ENCODE peak calls at places on chromosomes 16 and 17, in nine cellular contexts. P is CD4-positive, alpha-beta memory T cell; W is CD8-positive, alpha-beta T cell; J is prostate gland; O is A673; A is GM23338; L is right atrium auricular region; Q is upper lobe of right lung; V is left ventricle myocardium inferior. R is an unnamed sample.
A peak's percentile ranks its signal among the peaks of the same experiment; 100 is the strongest.

GRCh38 chr17:65547253-65547670 is 14.2 kb downstream of the AXIN2 start:
- DNase-seq in P (peak; percentile 31), V (no peak), L (no peak), A (no peak), Q (no peak), J (peak; percentile 39), W (no peak), O (no peak), R (no peak)

GRCh38 chr17:82031303-82031884 is at the start of gene RAC3:
- DNase-seq in J (no peak), O (peak; percentile 70), Q (no peak), W (no peak), V (no peak), P (no peak), A (peak; percentile 68), L (no peak), R (no peak)

GRCh38 chr16:87499189-87499486 is 6.3 kb upstream of the ZCCHC14 start:
- DNase-seq in P (no peak), W (no peak), Q (no peak), L (no peak), J (no peak), V (no peak), O (no peak), A (no peak), R (peak; percentile 54)

GRCh38 chr16:14146445-14146844 is 75.3 kb downstream of the MRTFB start:
- DNase-seq in L (no peak), W (no peak), O (no peak), P (no peak), Q (no peak), V (no peak), A (no peak), J (no peak), R (no peak)

GRCh38 chr16:72983241-72983640 is 64.7 kb downstream of the ZFHX3 start:
- DNase-seq in L (no peak), P (no peak), A (no peak), O (no peak), Q (no peak), J (no peak), V (no peak), W (no peak), R (no peak)

GRCh38 chr16:66103245-66103644 is 263.2 kb upstream of the CDH5 start:
- DNase-seq in L (no peak), Q (no peak), A (no peak), V (no peak), J (no peak), O (peak; percentile 53), P (no peak), W (no peak), R (no peak)

GRCh38 chr16:55047903-55048497 is 117.3 kb downstream of the IRX5 start:
- DNase-seq in W (no peak), Q (no peak), L (no peak), O (no peak), J (no peak), V (no peak), A (no peak), P (no peak), R (no peak)

GRCh38 chr16:28553776-28554633 is at the start of gene SGF29:
- DNase-seq in V (peak; percentile 92), W (peak; percentile 87), L (peak; percentile 95), O (peak; percentile 94), A (peak; percentile 90), P (peak; percentile 96), J (peak; percentile 89), Q (peak; percentile 95), R (peak; percentile 49)

GRCh38 chr16:31460582-31461002 is 1.3 kb downstream of the ARMC5 start:
- DNase-seq in Q (peak; percentile 37), L (no peak), J (no peak), A (peak; percentile 78), P (peak; percentile 47), W (no peak), V (no peak), O (peak; percentile 64), R (no peak)

GRCh38 chr16:3857189-3858013 is 23.1 kb downstream of the CREBBP start:
- DNase-seq in Q (no peak), V (no peak), O (peak; percentile 65), L (peak; percentile 75), P (no peak), J (no peak), W (no peak), A (no peak), R (no peak)

GRCh38 chr16:75389096-75389692 is 44.1 kb downstream of the CFDP1 start:
- DNase-seq in A (no peak), O (no peak), L (no peak), J (no peak), W (no peak), Q (no peak), P (no peak), V (no peak), R (no peak)

GRCh38 chr16:31064882-31065461 is 9.1 kb downstream of the ZNF668 start:
- DNase-seq in V (peak; percentile 68), Q (no peak), P (no peak), O (peak; percentile 91), A (no peak), J (no peak), L (peak; percentile 88), W (no peak), R (no peak)

GRCh38 chr17:9886141-9886930 is 18.7 kb downstream of the RCVRN start:
- DNase-seq in O (no peak), P (no peak), A (no peak), L (no peak), J (no peak), Q (no peak), W (no peak), V (no peak), R (no peak)

GRCh38 chr17:33012522-33013033 is 20.9 kb downstream of the SPACA3 start:
- DNase-seq in L (peak; percentile 44), P (no peak), J (no peak), Q (no peak), W (no peak), O (no peak), V (no peak), A (no peak), R (peak; percentile 62)
- H3K36me3 ChIP-seq in L (no peaks in the 10 kb centered on the region), P (no peaks in the 10 kb centered on the region), J (no peaks in the 10 kb centered on the region), Q (no peaks in the 10 kb centered on the region), W (no peaks in the 10 kb centered on the region), O (no peaks in the 10 kb centered on the region), V (no peaks in the 10 kb centered on the region), A (no peaks in the 10 kb centered on the region), R (no peaks in the 10 kb centered on the region)

DNA sequence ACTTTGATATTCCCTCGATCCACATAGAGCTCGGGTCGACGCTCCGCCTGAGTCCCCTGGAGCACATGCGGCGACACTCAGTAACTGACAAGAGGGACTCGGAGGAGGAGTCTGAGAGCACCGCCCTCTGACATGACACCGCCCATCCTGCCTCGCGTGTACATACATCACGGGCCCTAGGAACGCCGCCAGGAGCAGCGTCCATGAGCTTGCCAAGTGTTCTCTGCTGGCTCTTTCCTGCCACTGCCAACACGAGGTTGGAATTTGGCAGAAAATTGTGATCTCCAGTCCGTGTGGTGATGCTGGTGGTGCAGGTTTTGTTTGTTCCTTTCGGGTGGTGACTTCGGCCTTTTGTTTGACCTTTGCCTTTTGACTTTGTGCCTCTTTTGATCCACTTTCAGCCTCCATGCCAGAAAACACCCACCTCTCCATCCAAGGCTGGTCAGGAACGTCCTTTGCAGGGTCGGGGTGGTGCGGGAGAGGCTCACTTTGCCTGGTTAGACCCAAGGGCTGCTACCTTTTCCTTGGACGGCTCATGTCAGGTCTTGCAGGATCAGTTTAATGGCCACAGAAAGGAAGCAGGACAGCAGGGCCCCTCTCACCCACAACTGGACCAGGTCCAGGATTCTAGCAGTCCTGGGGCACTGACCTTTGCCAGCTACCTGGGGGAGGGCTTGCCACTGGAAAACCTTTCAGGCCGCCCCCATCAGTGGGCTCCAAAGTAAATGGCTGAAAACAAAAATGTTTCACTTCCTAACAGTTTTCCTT is 27.6 kb downstream of the ELAC2 start:
- DNase-seq in V (peak; percentile 79), W (no peak), A (peak; percentile 38), J (no peak), O (no peak), Q (no peak), P (no peak), L (no peak), R (no peak)
- H3K36me3 ChIP-seq in V (peaks cover 44% of the 10 kb centered on the region), W (peaks cover 39% of the 10 kb centered on the region), A (peaks cover 35% of the 10 kb centered on the region), J (peaks cover 5% of the 10 kb centered on the region), O (peaks cover 22% of the 10 kb centered on the region), Q (peaks cover 49% of the 10 kb centered on the region), P (peaks cover 40% of the 10 kb centered on the region), L (peaks cover 48% of the 10 kb centered on the region), R (peaks cover 6% of the 10 kb centered on the region)

GRCh38 chr16:15639061-15639568 is 3.8 kb downstream of the MARF1 start:
- DNase-seq in O (no peak), J (no peak), A (no peak), L (no peak), Q (no peak), P (peak; percentile 17), V (no peak), W (no peak), R (no peak)
- H3K36me3 ChIP-seq in O (peaks cover 50% of the 10 kb centered on the region), J (peaks cover 10% of the 10 kb centered on the region), A (peaks cover 30% of the 10 kb centered on the region), L (peaks cover 49% of the 10 kb centered on the region), Q (peaks cover 51% of the 10 kb centered on the region), P (peaks cover 27% of the 10 kb centered on the region), V (peaks cover 51% of the 10 kb centered on the region), W (peaks cover 27% of the 10 kb centered on the region), R (peaks cover 3% of the 10 kb centered on the region)

GRCh38 chr17:16007439-16007838 is 7.8 kb downstream of the TTC19 start:
- DNase-seq in V (no peak), W (no peak), P (no peak), J (no peak), Q (no peak), L (no peak), A (no peak), O (no peak), R (no peak)
- H3K36me3 ChIP-seq in V (peaks cover 92% of the 10 kb centered on the region), W (peaks cover 65% of the 10 kb centered on the region), P (peaks cover 52% of the 10 kb centered on the region), J (no peaks in the 10 kb centered on the region), Q (peaks cover 81% of the 10 kb centered on the region), L (peaks cover 79% of the 10 kb centered on the region), A (peaks cover 69% of the 10 kb centered on the region), O (peaks cover 71% of the 10 kb centered on the region), R (peaks cover 4% of the 10 kb centered on the region)

GRCh38 chr16:67935096-67935401 is 1.6 kb downstream of the PSMB10 start:
- DNase-seq in A (peak; percentile 33), Q (no peak), P (no peak), J (no peak), V (no peak), O (no peak), L (no peak), W (no peak), R (no peak)
- H3K36me3 ChIP-seq in A (no peaks in the 10 kb centered on the region), Q (peaks cover 24% of the 10 kb centered on the region), P (peaks cover 36% of the 10 kb centered on the region), J (no peaks in the 10 kb centered on the region), V (peaks cover 21% of the 10 kb centered on the region), O (peaks cover 3% of the 10 kb centered on the region), L (peaks cover 11% of the 10 kb centered on the region), W (peaks cover 26% of the 10 kb centered on the region), R (peaks cover 2% of the 10 kb centered on the region)

R was measured in kidney epithelial cell.